ENCODE peak calls at places on chromosomes 13 and 19, in seven cellular contexts. J is lower leg skin; F is effector memory CD8-positive, alpha-beta T cell; U is small intestine; M is caudate nucleus; S is tibial nerve; A is H1. C is an unnamed sample.

GRCh38 chr13:74246398-74246975 is 112.3 kb upstream of the KLF12 start:
- DNase-seq in S (no peak), J (no peak), U (no peak), F (no peak), A (no peak), M (no peak), C (peak; percentile 52)

GRCh38 chr13:59088716-59089115 is 1075.0 kb downstream of the DIAPH3 start:
- DNase-seq in U (no peak), F (no peak), A (no peak), S (no peak), J (no peak), M (no peak), C (peak; percentile 22)

GRCh38 chr19:1624458-1624857 is 19.2 kb upstream of the UQCR11 start:
- DNase-seq in S (no peak), J (peak; percentile 28), U (peak; percentile 18), F (peak; percentile 37), M (no peak), A (peak; percentile 87), C (no peak)

GRCh38 chr19:6108721-6109633 is 1.3 kb downstream of the RFX2 start:
- DNase-seq in U (no peak), S (peak; percentile 43), F (peak; percentile 48), M (peak; percentile 31), A (peak; percentile 54), J (peak; percentile 59), C (no peak)

GRCh38 chr19:8393871-8394250 is 3.7 kb downstream of the RAB11B start:
- DNase-seq in J (no peak), F (no peak), S (no peak), U (no peak), M (peak; percentile 77), A (no peak), C (no peak)

GRCh38 chr13:86447479-86447878 is 648.3 kb upstream of the SLITRK6 start:
- DNase-seq in A (no peak), S (no peak), U (no peak), F (no peak), M (no peak), J (no peak), C (no peak)

GRCh38 chr19:4449022-4449825 is 8.4 kb downstream of the UBXN6 start:
- DNase-seq in U (no peak), J (no peak), A (no peak), S (no peak), F (no peak), M (peak; percentile 59), C (no peak)

GRCh38 chr19:16417660-16418596 is 53.8 kb downstream of the EPS15L1 start:
- DNase-seq in U (peak; percentile 20), F (peak; percentile 57), A (peak; percentile 90), M (peak; percentile 18), J (peak; percentile 40), S (peak; percentile 72), C (no peak)

GRCh38 chr13:74201530-74201929 is 67.3 kb upstream of the KLF12 start:
- DNase-seq in S (no peak), F (no peak), J (no peak), A (no peak), U (no peak), M (no peak), C (no peak)

GRCh38 chr13:93227280-93227905 is 786 bp downstream of the GPC6 start:
- DNase-seq in S (peak; percentile 16), U (no peak), M (peak; percentile 52), A (peak; percentile 81), F (no peak), J (no peak), C (peak; percentile 52)

GRCh38 chr19:18610556-18611326 is 1.9 kb upstream of the TMEM59L start:
- DNase-seq in M (no peak), A (peak; percentile 66), S (no peak), U (no peak), J (no peak), F (no peak), C (no peak)

GRCh38 chr13:27022571-27023311 is 148.9 kb downstream of the USP12 start:
- DNase-seq in F (no peak), M (no peak), S (no peak), U (no peak), A (no peak), J (no peak), C (no peak)

GRCh38 chr13:66574606-66575005 is 655.5 kb downstream of the PCDH9 start:
- DNase-seq in J (no peak), A (no peak), F (no peak), M (no peak), S (no peak), U (no peak), C (no peak)

GRCh38 chr13:55553736-55554135 is 1587.0 kb upstream of the PRR20A start:
- DNase-seq in F (no peak), A (no peak), U (no peak), M (no peak), S (no peak), J (no peak), C (no peak)

GRCh38 chr13:35978607-35979316 is 152.4 kb downstream of the DCLK1 start:
- DNase-seq in F (no peak), S (no peak), A (peak; percentile 72), U (peak; percentile 33), M (no peak), J (peak; percentile 62), C (peak; percentile 31)

GRCh38 chr13:85729296-85729695 is 69.9 kb downstream of the SLITRK6 start:
- DNase-seq in J (no peak), U (no peak), F (no peak), M (no peak), S (no peak), A (no peak), C (no peak)

GRCh38 chr13:95573226-95573625 is 20.7 kb downstream of the CLDN10 start:
- DNase-seq in J (no peak), A (no peak), M (no peak), F (no peak), S (no peak), U (no peak), C (no peak)

GRCh38 chr13:82330499-82330898 is 1551.8 kb downstream of the SLITRK1 start:
- DNase-seq in A (no peak), J (no peak), M (no peak), S (no peak), F (no peak), U (peak; percentile 1), C (no peak)

GRCh38 chr13:98775844-98776598 is 23.5 kb upstream of the SLC15A1 start:
- DNase-seq in S (no peak), A (no peak), M (no peak), U (peak; percentile 98), J (no peak), F (no peak), C (no peak)

GRCh38 chr19:49453757-49454248 is 778 bp downstream of the ALDH16A1 start:
- DNase-seq in J (no peak), A (no peak), U (no peak), S (no peak), M (no peak), F (no peak), C (no peak)

C was measured in brain pericyte.